ENCODE peak calls at places on chromosome 22, in seven cellular contexts. One of them, this sample, is unnamed. For H3K4me1, the result is how much of the 10 kb centered on the place peaks cover.

GRCh38 chr22:47276219-47276843 is 513.9 kb downstream of the TBC1D22A start:
- DNase-seq in adipocyte: no peak
- DNase-seq in psoas muscle: no peak
- DNase-seq in Caco-2: no peak
- DNase-seq in lower lobe of right lung: no peak
- DNase-seq in transverse colon: no peak
- DNase-seq in CD8-positive, alpha-beta T cell: no peak
- DNase-seq in this sample: no peak

GRCh38 chr22:47328550-47329243 is 566.2 kb downstream of the TBC1D22A start:
- DNase-seq in adipocyte: peak
- DNase-seq in psoas muscle: peak
- DNase-seq in Caco-2: no peak
- DNase-seq in lower lobe of right lung: no peak
- DNase-seq in transverse colon: no peak
- DNase-seq in CD8-positive, alpha-beta T cell: no peak
- DNase-seq in this sample: no peak

GRCh38 chr22:35839811-35840739 is 122.4 kb downstream of the APOL5 start:
- DNase-seq in adipocyte: peak
- DNase-seq in psoas muscle: peak
- DNase-seq in Caco-2: peak
- DNase-seq in lower lobe of right lung: peak
- DNase-seq in transverse colon: peak
- DNase-seq in CD8-positive, alpha-beta T cell: peak
- DNase-seq in this sample: no peak

GRCh38 chr22:45318168-45318557 is 8.4 kb downstream of the FAM118A start:
- DNase-seq in adipocyte: peak
- DNase-seq in psoas muscle: peak
- DNase-seq in Caco-2: no peak
- DNase-seq in lower lobe of right lung: peak
- DNase-seq in transverse colon: peak
- DNase-seq in CD8-positive, alpha-beta T cell: peak
- DNase-seq in this sample: peak

GRCh38 chr22:29706493-29706892 is 13.3 kb upstream of the CABP7 start:
- DNase-seq in adipocyte: no peak
- DNase-seq in psoas muscle: no peak
- DNase-seq in Caco-2: no peak
- DNase-seq in lower lobe of right lung: no peak
- DNase-seq in transverse colon: no peak
- DNase-seq in CD8-positive, alpha-beta T cell: no peak
- DNase-seq in this sample: no peak

GRCh38 chr22:48838846-48839730 is 988.6 kb downstream of the BRD1 start:
- DNase-seq in adipocyte: no peak
- DNase-seq in psoas muscle: no peak
- DNase-seq in Caco-2: no peak
- DNase-seq in lower lobe of right lung: no peak
- DNase-seq in transverse colon: no peak
- DNase-seq in CD8-positive, alpha-beta T cell: no peak
- DNase-seq in this sample: no peak

GRCh38 chr22:49298834-49299750 is 528.6 kb downstream of the BRD1 start:
- DNase-seq in adipocyte: no peak
- DNase-seq in psoas muscle: no peak
- DNase-seq in Caco-2: no peak
- DNase-seq in lower lobe of right lung: no peak
- DNase-seq in transverse colon: no peak
- DNase-seq in CD8-positive, alpha-beta T cell: no peak
- DNase-seq in this sample: no peak

GRCh38 chr22:46775789-46776485 is 13.5 kb downstream of the TBC1D22A start:
- DNase-seq in adipocyte: no peak
- DNase-seq in psoas muscle: no peak
- DNase-seq in Caco-2: peak
- DNase-seq in lower lobe of right lung: no peak
- DNase-seq in transverse colon: no peak
- DNase-seq in CD8-positive, alpha-beta T cell: no peak
- DNase-seq in this sample: no peak

GRCh38 chr22:33270596-33270995 is 212.4 kb upstream of the SYN3 start:
- DNase-seq in adipocyte: no peak
- DNase-seq in psoas muscle: no peak
- DNase-seq in Caco-2: no peak
- DNase-seq in lower lobe of right lung: no peak
- DNase-seq in transverse colon: no peak
- DNase-seq in CD8-positive, alpha-beta T cell: no peak
- DNase-seq in this sample: no peak

GRCh38 chr22:44090571-44090905 is 66.4 kb downstream of the PARVB start:
- DNase-seq in adipocyte: no peak
- DNase-seq in psoas muscle: no peak
- DNase-seq in Caco-2: no peak
- DNase-seq in lower lobe of right lung: no peak
- DNase-seq in transverse colon: no peak
- DNase-seq in CD8-positive, alpha-beta T cell: no peak
- DNase-seq in this sample: no peak

GRCh38 chr22:48192920-48193319 is 1430.5 kb downstream of the TBC1D22A start:
- DNase-seq in adipocyte: no peak
- DNase-seq in psoas muscle: no peak
- DNase-seq in Caco-2: no peak
- DNase-seq in lower lobe of right lung: no peak
- DNase-seq in transverse colon: no peak
- DNase-seq in CD8-positive, alpha-beta T cell: no peak
- DNase-seq in this sample: no peak

GRCh38 chr22:44426981-44427380 is 71.1 kb downstream of the RTL6 start:
- DNase-seq in adipocyte: no peak
- DNase-seq in psoas muscle: no peak
- DNase-seq in Caco-2: no peak
- DNase-seq in lower lobe of right lung: no peak
- DNase-seq in transverse colon: no peak
- DNase-seq in CD8-positive, alpha-beta T cell: no peak
- DNase-seq in this sample: no peak

GRCh38 chr22:42691440-42691839 is 29.2 kb downstream of the A4GALT start:
- DNase-seq in adipocyte: no peak
- DNase-seq in psoas muscle: no peak
- DNase-seq in Caco-2: no peak
- DNase-seq in lower lobe of right lung: no peak
- DNase-seq in transverse colon: no peak
- DNase-seq in CD8-positive, alpha-beta T cell: no peak
- DNase-seq in this sample: no peak

GRCh38 chr22:40534379-40535188 is 101.9 kb downstream of the MRTFA start:
- DNase-seq in adipocyte: peak
- DNase-seq in psoas muscle: no peak
- DNase-seq in Caco-2: no peak
- DNase-seq in lower lobe of right lung: no peak
- DNase-seq in transverse colon: no peak
- DNase-seq in CD8-positive, alpha-beta T cell: no peak
- DNase-seq in this sample: no peak

GRCh38 chr22:22037740-22038139 is 55.2 kb upstream of the TOP3B start:
- DNase-seq in adipocyte: peak
- DNase-seq in psoas muscle: no peak
- DNase-seq in Caco-2: no peak
- DNase-seq in lower lobe of right lung: no peak
- DNase-seq in transverse colon: no peak
- DNase-seq in CD8-positive, alpha-beta T cell: no peak
- DNase-seq in this sample: no peak

GRCh38 chr22:27422442-27422841 is 379.1 kb downstream of the MN1 start:
- DNase-seq in adipocyte: no peak
- DNase-seq in psoas muscle: no peak
- DNase-seq in Caco-2: no peak
- DNase-seq in lower lobe of right lung: no peak
- DNase-seq in transverse colon: no peak
- DNase-seq in CD8-positive, alpha-beta T cell: no peak
- DNase-seq in this sample: no peak

GRCh38 chr22:35399678-35400334 is at the start of gene MCM5:
- DNase-seq in adipocyte: peak
- DNase-seq in psoas muscle: peak
- DNase-seq in Caco-2: peak
- DNase-seq in lower lobe of right lung: peak
- DNase-seq in transverse colon: peak
- DNase-seq in CD8-positive, alpha-beta T cell: peak
- DNase-seq in this sample: peak

GRCh38 chr22:33639588-33640254 is 280.6 kb downstream of the LARGE1 start:
- DNase-seq in adipocyte: no peak
- DNase-seq in psoas muscle: no peak
- DNase-seq in Caco-2: no peak
- DNase-seq in lower lobe of right lung: no peak
- DNase-seq in transverse colon: no peak
- DNase-seq in CD8-positive, alpha-beta T cell: no peak
- DNase-seq in this sample: no peak

GRCh38 chr22:23137905-23138520 is 3.8 kb downstream of the RSPH14 start:
- DNase-seq in adipocyte: no peak
- DNase-seq in psoas muscle: no peak
- DNase-seq in Caco-2: no peak
- DNase-seq in lower lobe of right lung: no peak
- DNase-seq in transverse colon: peak
- DNase-seq in CD8-positive, alpha-beta T cell: peak
- DNase-seq in this sample: peak

GRCh38 chr22:50326959-50327710 is at the start of gene DENND6B:
- DNase-seq in adipocyte: peak
- DNase-seq in psoas muscle: peak
- DNase-seq in Caco-2: peak
- DNase-seq in lower lobe of right lung: peak
- DNase-seq in transverse colon: peak
- DNase-seq in CD8-positive, alpha-beta T cell: peak
- DNase-seq in this sample: peak

GRCh38 chr22:23036684-23037428 is 33.5 kb upstream of the GNAZ start:
- DNase-seq in adipocyte: peak
- DNase-seq in psoas muscle: no peak
- DNase-seq in Caco-2: no peak
- DNase-seq in lower lobe of right lung: no peak
- DNase-seq in transverse colon: no peak
- DNase-seq in CD8-positive, alpha-beta T cell: no peak
- DNase-seq in this sample: no peak

GRCh38 chr22:41480397-41480735 is 11.4 kb downstream of the ACO2 start:
- DNase-seq in adipocyte: peak
- DNase-seq in psoas muscle: no peak
- DNase-seq in Caco-2: no peak
- DNase-seq in lower lobe of right lung: no peak
- DNase-seq in transverse colon: no peak
- DNase-seq in CD8-positive, alpha-beta T cell: no peak
- DNase-seq in this sample: no peak

GRCh38 chr22:47166446-47167016 is 404.1 kb downstream of the TBC1D22A start:
- DNase-seq in adipocyte: no peak
- DNase-seq in psoas muscle: no peak
- DNase-seq in Caco-2: no peak
- DNase-seq in lower lobe of right lung: peak
- DNase-seq in transverse colon: no peak
- DNase-seq in CD8-positive, alpha-beta T cell: no peak
- DNase-seq in this sample: no peak

GRCh38 chr22:40183029-40183581 is 5.4 kb downstream of the TNRC6B start:
- DNase-seq in adipocyte: peak
- DNase-seq in psoas muscle: no peak
- DNase-seq in Caco-2: peak
- DNase-seq in lower lobe of right lung: no peak
- DNase-seq in transverse colon: peak
- DNase-seq in CD8-positive, alpha-beta T cell: no peak
- DNase-seq in this sample: peak

GRCh38 chr22:17563936-17564391 is 666 bp downstream of the SLC25A18 start:
- DNase-seq in adipocyte: peak
- DNase-seq in psoas muscle: peak
- DNase-seq in Caco-2: no peak
- DNase-seq in lower lobe of right lung: no peak
- DNase-seq in transverse colon: peak
- DNase-seq in CD8-positive, alpha-beta T cell: no peak
- DNase-seq in this sample: no peak

GRCh38 chr22:24444251-24444650 is 16.9 kb downstream of the ADORA2A start:
- DNase-seq in adipocyte: no peak
- DNase-seq in psoas muscle: no peak
- DNase-seq in Caco-2: no peak
- DNase-seq in lower lobe of right lung: no peak
- DNase-seq in transverse colon: no peak
- DNase-seq in CD8-positive, alpha-beta T cell: no peak
- DNase-seq in this sample: no peak

GRCh38 chr22:24443668-24444067 is 16.3 kb downstream of the ADORA2A start:
- DNase-seq in adipocyte: no peak
- DNase-seq in psoas muscle: no peak
- DNase-seq in Caco-2: no peak
- DNase-seq in lower lobe of right lung: no peak
- DNase-seq in transverse colon: no peak
- DNase-seq in CD8-positive, alpha-beta T cell: no peak
- DNase-seq in this sample: no peak

GRCh38 chr22:24444729-24445466 is 17.5 kb downstream of the ADORA2A start:
- DNase-seq in adipocyte: no peak
- DNase-seq in psoas muscle: no peak
- DNase-seq in Caco-2: no peak
- DNase-seq in lower lobe of right lung: no peak
- DNase-seq in transverse colon: no peak
- DNase-seq in CD8-positive, alpha-beta T cell: no peak
- DNase-seq in this sample: no peak

GRCh38 chr22:24445481-24446290 is 18.3 kb downstream of the ADORA2A start:
- DNase-seq in adipocyte: no peak
- DNase-seq in psoas muscle: no peak
- DNase-seq in Caco-2: no peak
- DNase-seq in lower lobe of right lung: no peak
- DNase-seq in transverse colon: no peak
- DNase-seq in CD8-positive, alpha-beta T cell: no peak
- DNase-seq in this sample: no peak

GRCh38 chr22:24446291-24446611 is 18.9 kb downstream of the ADORA2A start:
- DNase-seq in adipocyte: no peak
- DNase-seq in psoas muscle: no peak
- DNase-seq in Caco-2: no peak
- DNase-seq in lower lobe of right lung: no peak
- DNase-seq in transverse colon: no peak
- DNase-seq in CD8-positive, alpha-beta T cell: no peak
- DNase-seq in this sample: no peak
- H3K4me1 ChIP-seq in adipocyte: under half
- H3K4me1 ChIP-seq in psoas muscle: under half
- H3K4me1 ChIP-seq in Caco-2: under half
- H3K4me1 ChIP-seq in lower lobe of right lung: under half
- H3K4me1 ChIP-seq in transverse colon: under half
- H3K4me1 ChIP-seq in CD8-positive, alpha-beta T cell: under half
- H3K4me1 ChIP-seq in this sample: under half

DNA sequence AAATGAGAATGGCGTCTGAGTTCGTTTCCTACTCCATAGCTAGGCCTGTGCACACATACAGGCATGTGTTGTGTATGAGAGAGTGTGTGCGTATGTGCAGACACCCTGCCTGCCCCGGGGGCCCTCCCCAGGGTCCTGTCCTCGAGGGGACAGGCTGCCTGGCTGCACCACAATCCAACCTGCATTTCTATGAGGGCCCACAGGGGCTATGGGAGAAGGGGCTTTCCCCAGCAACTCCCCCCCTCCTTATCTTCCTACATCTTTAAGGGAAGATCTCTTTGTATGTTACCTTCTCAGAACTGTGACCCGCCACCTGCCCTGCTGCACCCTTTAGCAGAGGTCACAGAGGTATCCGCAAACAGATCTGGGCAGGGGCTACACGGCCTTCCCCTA is 14.9 kb downstream of the ADORA2A start:
- DNase-seq in adipocyte: no peak
- DNase-seq in psoas muscle: no peak
- DNase-seq in Caco-2: no peak
- DNase-seq in lower lobe of right lung: no peak
- DNase-seq in transverse colon: no peak
- DNase-seq in CD8-positive, alpha-beta T cell: no peak
- DNase-seq in this sample: no peak
- H3K4me1 ChIP-seq in adipocyte: under half
- H3K4me1 ChIP-seq in psoas muscle: under half
- H3K4me1 ChIP-seq in Caco-2: under half
- H3K4me1 ChIP-seq in lower lobe of right lung: under half
- H3K4me1 ChIP-seq in transverse colon: under half
- H3K4me1 ChIP-seq in CD8-positive, alpha-beta T cell: under half
- H3K4me1 ChIP-seq in this sample: under half

GRCh38 chr22:39080993-39081513 is 4.0 kb downstream of the APOBEC3G start:
- DNase-seq in adipocyte: no peak
- DNase-seq in psoas muscle: no peak
- DNase-seq in Caco-2: no peak
- DNase-seq in lower lobe of right lung: peak
- DNase-seq in transverse colon: no peak
- DNase-seq in CD8-positive, alpha-beta T cell: no peak
- DNase-seq in this sample: no peak
- H3K4me1 ChIP-seq in adipocyte: under half
- H3K4me1 ChIP-seq in psoas muscle: under half
- H3K4me1 ChIP-seq in Caco-2: under half
- H3K4me1 ChIP-seq in lower lobe of right lung: under half
- H3K4me1 ChIP-seq in transverse colon: under half
- H3K4me1 ChIP-seq in CD8-positive, alpha-beta T cell: half or more
- H3K4me1 ChIP-seq in this sample: half or more

GRCh38 chr22:37982151-37982838 is 2.1 kb downstream of the SOX10 start:
- DNase-seq in adipocyte: no peak
- DNase-seq in psoas muscle: no peak
- DNase-seq in Caco-2: no peak
- DNase-seq in lower lobe of right lung: no peak
- DNase-seq in transverse colon: no peak
- DNase-seq in CD8-positive, alpha-beta T cell: no peak
- DNase-seq in this sample: no peak
- H3K4me1 ChIP-seq in adipocyte: under half
- H3K4me1 ChIP-seq in psoas muscle: under half
- H3K4me1 ChIP-seq in Caco-2: under half
- H3K4me1 ChIP-seq in lower lobe of right lung: under half
- H3K4me1 ChIP-seq in transverse colon: under half
- H3K4me1 ChIP-seq in CD8-positive, alpha-beta T cell: under half
- H3K4me1 ChIP-seq in this sample: under half